ENCODE peak calls at places on chromosomes 12 and 14, in six cellular contexts. One of them, this sample, is unnamed.

GRCh38 chr14:74571441-74571841 is 40.6 kb downstream of the LTBP2 start:
- DNase-seq in heart left ventricle: peak; percentile 67
- DNase-seq in ovary: no peak
- DNase-seq in stomach: no peak
- DNase-seq in esophagus squamous epithelium: no peak
- DNase-seq in Peyer's patch: no peak
- DNase-seq in this sample: no peak

GRCh38 chr12:27280412-27280811 is 36.3 kb downstream of the STK38L start:
- DNase-seq in heart left ventricle: no peak
- DNase-seq in ovary: no peak
- DNase-seq in stomach: no peak
- DNase-seq in esophagus squamous epithelium: no peak
- DNase-seq in Peyer's patch: no peak
- DNase-seq in this sample: no peak

GRCh38 chr12:59650594-59651229 is 54.9 kb downstream of the SLC16A7 start:
- DNase-seq in heart left ventricle: no peak
- DNase-seq in ovary: no peak
- DNase-seq in stomach: no peak
- DNase-seq in esophagus squamous epithelium: no peak
- DNase-seq in Peyer's patch: no peak
- DNase-seq in this sample: no peak

GRCh38 chr14:52011557-52011956 is 22.2 kb downstream of the RTRAF start:
- DNase-seq in heart left ventricle: no peak
- DNase-seq in ovary: no peak
- DNase-seq in stomach: no peak
- DNase-seq in esophagus squamous epithelium: no peak
- DNase-seq in Peyer's patch: no peak
- DNase-seq in this sample: no peak

GRCh38 chr12:128458301-128458974 is 191.5 kb downstream of the TMEM132C start:
- DNase-seq in heart left ventricle: no peak
- DNase-seq in ovary: no peak
- DNase-seq in stomach: no peak
- DNase-seq in esophagus squamous epithelium: no peak
- DNase-seq in Peyer's patch: no peak
- DNase-seq in this sample: no peak

GRCh38 chr12:92551210-92551609 is 151.6 kb upstream of the PLEKHG7 start:
- DNase-seq in heart left ventricle: no peak
- DNase-seq in ovary: no peak
- DNase-seq in stomach: no peak
- DNase-seq in esophagus squamous epithelium: no peak
- DNase-seq in Peyer's patch: no peak
- DNase-seq in this sample: no peak

GRCh38 chr14:93926209-93926872 is 803 bp upstream of the FAM181A start:
- DNase-seq in heart left ventricle: no peak
- DNase-seq in ovary: no peak
- DNase-seq in stomach: no peak
- DNase-seq in esophagus squamous epithelium: no peak
- DNase-seq in Peyer's patch: no peak
- DNase-seq in this sample: no peak

GRCh38 chr12:50338920-50339319 is 55.6 kb upstream of the LIMA1 start:
- DNase-seq in heart left ventricle: no peak
- DNase-seq in ovary: no peak
- DNase-seq in stomach: no peak
- DNase-seq in esophagus squamous epithelium: no peak
- DNase-seq in Peyer's patch: no peak
- DNase-seq in this sample: no peak

GRCh38 chr12:51921017-51921725 is 13.9 kb downstream of the ACVRL1 start:
- DNase-seq in heart left ventricle: no peak
- DNase-seq in ovary: no peak
- DNase-seq in stomach: no peak
- DNase-seq in esophagus squamous epithelium: no peak
- DNase-seq in Peyer's patch: no peak
- DNase-seq in this sample: no peak

GRCh38 chr12:3316776-3317480 is 174.1 kb upstream of the PRMT8 start:
- DNase-seq in heart left ventricle: no peak
- DNase-seq in ovary: no peak
- DNase-seq in stomach: no peak
- DNase-seq in esophagus squamous epithelium: no peak
- DNase-seq in Peyer's patch: no peak
- DNase-seq in this sample: no peak

GRCh38 chr12:114405199-114405448 is 820 bp downstream of the TBX5 start:
- DNase-seq in heart left ventricle: no peak
- DNase-seq in ovary: no peak
- DNase-seq in stomach: no peak
- DNase-seq in esophagus squamous epithelium: no peak
- DNase-seq in Peyer's patch: no peak
- DNase-seq in this sample: no peak

GRCh38 chr12:115384391-115384790 is 700.4 kb upstream of the TBX3 start:
- DNase-seq in heart left ventricle: no peak
- DNase-seq in ovary: no peak
- DNase-seq in stomach: no peak
- DNase-seq in esophagus squamous epithelium: no peak
- DNase-seq in Peyer's patch: no peak
- DNase-seq in this sample: no peak

GRCh38 chr12:48032597-48032996 is 28.3 kb upstream of the COL2A1 start:
- DNase-seq in heart left ventricle: no peak
- DNase-seq in ovary: no peak
- DNase-seq in stomach: no peak
- DNase-seq in esophagus squamous epithelium: no peak
- DNase-seq in Peyer's patch: no peak
- DNase-seq in this sample: no peak

GRCh38 chr12:2652401-2653081 is 142.2 kb upstream of the FKBP4 start:
- DNase-seq in heart left ventricle: no peak
- DNase-seq in ovary: no peak
- DNase-seq in stomach: no peak
- DNase-seq in esophagus squamous epithelium: no peak
- DNase-seq in Peyer's patch: no peak
- DNase-seq in this sample: peak; percentile 10

GRCh38 chr14:99158646-99159165 is 113.3 kb downstream of the BCL11B start:
- DNase-seq in heart left ventricle: no peak
- DNase-seq in ovary: no peak
- DNase-seq in stomach: peak; percentile 24
- DNase-seq in esophagus squamous epithelium: no peak
- DNase-seq in Peyer's patch: no peak
- DNase-seq in this sample: no peak

GRCh38 chr12:66637693-66638301 is 41.1 kb downstream of the GRIP1 start:
- DNase-seq in heart left ventricle: no peak
- DNase-seq in ovary: no peak
- DNase-seq in stomach: no peak
- DNase-seq in esophagus squamous epithelium: no peak
- DNase-seq in Peyer's patch: no peak
- DNase-seq in this sample: no peak

GRCh38 chr14:61491224-61491623 is 169.8 kb downstream of the PRKCH start:
- DNase-seq in heart left ventricle: no peak
- DNase-seq in ovary: no peak
- DNase-seq in stomach: no peak
- DNase-seq in esophagus squamous epithelium: no peak
- DNase-seq in Peyer's patch: no peak
- DNase-seq in this sample: no peak

GRCh38 chr14:70002589-70003240 is 123.5 kb downstream of the SMOC1 start:
- DNase-seq in heart left ventricle: no peak
- DNase-seq in ovary: no peak
- DNase-seq in stomach: no peak
- DNase-seq in esophagus squamous epithelium: no peak
- DNase-seq in Peyer's patch: no peak
- DNase-seq in this sample: no peak

GRCh38 chr14:30641207-30641606 is 19.1 kb downstream of the SCFD1 start:
- DNase-seq in heart left ventricle: no peak
- DNase-seq in ovary: no peak
- DNase-seq in stomach: no peak
- DNase-seq in esophagus squamous epithelium: no peak
- DNase-seq in Peyer's patch: no peak
- DNase-seq in this sample: no peak

GRCh38 chr14:74967618-74968017 is 12.2 kb upstream of the PGF start:
- DNase-seq in heart left ventricle: no peak
- DNase-seq in ovary: no peak
- DNase-seq in stomach: no peak
- DNase-seq in esophagus squamous epithelium: no peak
- DNase-seq in Peyer's patch: no peak
- DNase-seq in this sample: no peak

DNA sequence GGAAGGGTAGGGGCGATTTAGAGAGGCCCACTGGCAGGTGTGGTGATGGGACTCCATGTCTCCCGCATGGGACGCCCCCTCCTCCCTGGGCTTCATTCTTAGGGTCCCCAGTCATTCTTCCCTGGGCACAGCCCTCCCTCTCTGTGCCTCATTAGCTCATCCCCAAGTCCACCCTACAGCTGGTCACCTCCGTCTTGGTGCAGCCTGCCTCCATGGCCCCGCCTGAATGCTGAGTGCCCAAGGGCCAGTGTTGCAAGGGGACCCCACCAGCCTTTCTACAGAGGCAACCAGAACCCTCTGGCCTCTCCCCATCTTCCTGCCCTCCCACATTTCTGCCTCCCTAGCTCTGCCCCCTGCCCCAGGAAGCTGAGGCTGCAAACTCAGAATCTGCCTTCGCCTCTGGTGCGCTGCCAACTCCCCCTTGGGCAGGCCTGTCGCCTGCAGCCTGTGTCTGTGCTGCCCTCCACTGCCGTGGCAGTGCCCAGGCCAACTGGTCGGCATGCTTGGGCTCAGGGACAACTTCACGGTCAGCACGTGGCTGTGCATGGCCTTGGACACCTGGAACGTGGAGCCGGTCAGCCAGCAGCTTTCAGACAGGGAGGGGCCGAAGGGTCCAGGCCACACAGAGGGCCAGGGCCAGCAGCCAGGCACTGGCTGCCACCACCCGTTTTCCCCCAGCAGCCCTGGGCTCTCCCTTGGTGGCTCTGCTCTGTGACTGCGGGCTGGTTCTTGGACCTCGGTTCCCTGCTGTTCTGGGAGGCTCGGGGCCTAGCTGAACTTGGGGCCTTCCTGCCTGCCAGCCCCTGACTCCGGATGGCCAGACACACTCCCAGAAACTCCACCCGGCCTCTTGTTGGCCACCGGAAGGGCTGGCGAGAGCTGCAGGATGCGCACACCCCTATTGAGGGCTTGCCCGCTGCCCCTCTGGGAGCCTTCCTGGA is 33.9 kb upstream of the PPP1R13B start:
- DNase-seq in heart left ventricle: no peak
- DNase-seq in ovary: peak; percentile 42
- DNase-seq in stomach: peak; percentile 83
- DNase-seq in esophagus squamous epithelium: no peak
- DNase-seq in Peyer's patch: no peak
- DNase-seq in this sample: peak; percentile 49
- TF ChIP-seq POLR2A in heart left ventricle: no peak
- TF ChIP-seq POLR2A in ovary: no peak
- TF ChIP-seq POLR2A in stomach: no peak
- TF ChIP-seq POLR2A in esophagus squamous epithelium: no peak
- TF ChIP-seq POLR2A in Peyer's patch: no peak
- TF ChIP-seq POLR2A in this sample: no peak

DNA sequence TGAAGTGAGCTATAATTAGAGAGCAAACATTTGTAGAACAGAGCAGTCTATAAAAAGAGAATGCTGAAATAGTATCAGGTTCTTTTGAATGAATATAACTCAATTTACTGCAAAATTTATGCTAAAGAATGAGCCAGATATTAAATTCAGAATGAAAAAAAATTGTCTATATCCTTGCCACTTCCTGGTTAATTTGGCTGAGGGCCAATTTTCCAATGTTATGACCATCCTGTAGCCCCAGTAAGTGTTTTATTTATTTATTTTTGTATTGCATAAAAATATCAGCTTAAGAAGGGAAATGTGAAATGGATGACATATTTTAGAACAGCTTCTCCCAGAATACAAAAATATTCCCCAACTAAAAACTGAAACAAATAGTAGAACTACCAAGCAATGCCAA is 263.4 kb downstream of the SOX5 start:
- DNase-seq in heart left ventricle: no peak
- DNase-seq in ovary: no peak
- DNase-seq in stomach: no peak
- DNase-seq in esophagus squamous epithelium: no peak
- DNase-seq in Peyer's patch: no peak
- DNase-seq in this sample: no peak
- H3K4me1 ChIP-seq in heart left ventricle: no peaks in the 10 kb centered on the region
- H3K4me1 ChIP-seq in ovary: no peaks in the 10 kb centered on the region
- H3K4me1 ChIP-seq in stomach: no peaks in the 10 kb centered on the region
- H3K4me1 ChIP-seq in esophagus squamous epithelium: no peaks in the 10 kb centered on the region
- H3K4me1 ChIP-seq in Peyer's patch: no peaks in the 10 kb centered on the region
- H3K4me1 ChIP-seq in this sample: no peaks in the 10 kb centered on the region

GRCh38 chr14:53532871-53533270 is 379.7 kb upstream of the DDHD1 start:
- DNase-seq in heart left ventricle: no peak
- DNase-seq in ovary: no peak
- DNase-seq in stomach: no peak
- DNase-seq in esophagus squamous epithelium: no peak
- DNase-seq in Peyer's patch: no peak
- DNase-seq in this sample: no peak
- H3K4me3 ChIP-seq in heart left ventricle: no peak overlapping the region
- H3K4me3 ChIP-seq in ovary: no peak overlapping the region
- H3K4me3 ChIP-seq in stomach: no peak overlapping the region
- H3K4me3 ChIP-seq in esophagus squamous epithelium: no peak overlapping the region
- H3K4me3 ChIP-seq in Peyer's patch: no peak overlapping the region
- H3K4me3 ChIP-seq in this sample: no peak overlapping the region

GRCh38 chr12:103965255-103965589 is 450 bp upstream of the TDG start:
- DNase-seq in heart left ventricle: no peak
- DNase-seq in ovary: no peak
- DNase-seq in stomach: no peak
- DNase-seq in esophagus squamous epithelium: no peak
- DNase-seq in Peyer's patch: no peak
- DNase-seq in this sample: no peak

GRCh38 chr12:103966736-103967135 is 1.1 kb downstream of the TDG start:
- DNase-seq in heart left ventricle: no peak
- DNase-seq in ovary: no peak
- DNase-seq in stomach: no peak
- DNase-seq in esophagus squamous epithelium: no peak
- DNase-seq in Peyer's patch: no peak
- DNase-seq in this sample: no peak

GRCh38 chr12:103962493-103962892 is 3.2 kb upstream of the TDG start:
- DNase-seq in heart left ventricle: no peak
- DNase-seq in ovary: no peak
- DNase-seq in stomach: no peak
- DNase-seq in esophagus squamous epithelium: no peak
- DNase-seq in Peyer's patch: no peak
- DNase-seq in this sample: no peak

GRCh38 chr12:103964805-103965204 is 867 bp upstream of the TDG start:
- DNase-seq in heart left ventricle: no peak
- DNase-seq in ovary: no peak
- DNase-seq in stomach: no peak
- DNase-seq in esophagus squamous epithelium: no peak
- DNase-seq in Peyer's patch: no peak
- DNase-seq in this sample: no peak

DNA sequence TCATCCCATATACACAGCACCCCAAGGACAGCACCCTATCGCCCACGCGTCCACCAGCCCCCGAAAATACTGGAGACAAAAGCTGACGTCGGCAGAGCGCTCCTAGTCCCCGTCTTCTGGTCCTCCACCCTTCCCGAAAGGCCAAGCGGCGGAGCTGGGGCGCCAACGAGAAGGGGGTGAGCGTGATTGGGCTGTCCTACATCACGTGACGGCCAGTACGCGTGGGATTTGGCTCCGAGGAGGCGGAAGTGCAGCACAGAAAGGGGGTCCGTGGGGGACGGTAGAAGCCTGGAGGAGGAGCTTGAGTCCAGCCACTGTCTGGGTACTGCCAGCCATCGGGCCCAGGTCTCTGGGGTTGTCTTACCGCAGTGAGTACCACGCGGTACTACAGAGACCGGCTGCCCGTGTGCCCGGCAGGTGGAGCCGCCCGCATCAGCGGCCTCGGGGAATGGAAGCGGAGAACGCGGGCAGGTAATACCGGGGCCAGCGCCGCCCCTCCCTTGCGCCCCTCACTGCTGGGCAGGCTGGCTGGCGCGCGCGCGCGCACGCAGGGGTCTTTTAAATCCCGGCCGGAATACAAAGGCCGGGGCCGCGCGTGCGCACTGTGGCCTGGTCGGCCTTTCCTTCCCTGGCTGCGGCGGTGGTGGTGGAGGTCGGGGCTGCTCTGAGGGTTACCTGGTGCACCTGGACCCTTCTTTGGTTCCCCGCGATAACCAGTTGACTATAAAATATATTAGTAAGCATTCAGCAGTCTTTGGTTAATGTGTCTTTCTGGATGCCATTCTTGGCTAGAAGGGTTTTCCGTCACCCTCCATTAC is at the start of gene TDG:
- DNase-seq in heart left ventricle: peak; percentile 98
- DNase-seq in ovary: peak; percentile 99
- DNase-seq in stomach: peak; percentile 98
- DNase-seq in esophagus squamous epithelium: peak; percentile 97
- DNase-seq in Peyer's patch: peak; percentile 97
- DNase-seq in this sample: peak; percentile 98
- TF ChIP-seq POLR2A in heart left ventricle: peak; percentile 92
- TF ChIP-seq POLR2A in ovary: peak; percentile 93
- TF ChIP-seq POLR2A in stomach: no peak
- TF ChIP-seq POLR2A in esophagus squamous epithelium: peak; percentile 89
- TF ChIP-seq POLR2A in Peyer's patch: peak; percentile 75
- TF ChIP-seq POLR2A in this sample: peak; percentile 88